ENCODE peak calls at places on chromosomes 2 and 18, in four cellular contexts. One of them, this sample, is unnamed. For H3K36me3, the result is how much of the 10 kb centered on the place peaks cover.

GRCh38 chr2:109230980-109231420 is 102.0 kb downstream of the SH3RF3 start:
- DNase-seq in effector memory CD4-positive, alpha-beta T cell: no peak
- DNase-seq in tibial nerve: no peak
- DNase-seq in ovary: no peak
- DNase-seq in this sample: no peak

GRCh38 chr2:20673686-20674308 is 6.9 kb downstream of the GDF7 start:
- DNase-seq in effector memory CD4-positive, alpha-beta T cell: no peak
- DNase-seq in tibial nerve: no peak
- DNase-seq in ovary: no peak
- DNase-seq in this sample: no peak

GRCh38 chr18:1665064-1665463 is 760.4 kb downstream of the ADCYAP1 start:
- DNase-seq in effector memory CD4-positive, alpha-beta T cell: no peak
- DNase-seq in tibial nerve: no peak
- DNase-seq in ovary: no peak
- DNase-seq in this sample: no peak

GRCh38 chr18:61973273-61974115 is 80.7 kb upstream of the RNF152 start:
- DNase-seq in effector memory CD4-positive, alpha-beta T cell: no peak
- DNase-seq in tibial nerve: no peak
- DNase-seq in ovary: no peak
- DNase-seq in this sample: no peak

GRCh38 chr18:51668101-51668500 is 470.6 kb upstream of the MEX3C start:
- DNase-seq in effector memory CD4-positive, alpha-beta T cell: no peak
- DNase-seq in tibial nerve: peak
- DNase-seq in ovary: peak
- DNase-seq in this sample: no peak

GRCh38 chr2:96148410-96149217 is 3.4 kb upstream of the DUSP2 start:
- DNase-seq in effector memory CD4-positive, alpha-beta T cell: peak
- DNase-seq in tibial nerve: peak
- DNase-seq in ovary: peak
- DNase-seq in this sample: peak

GRCh38 chr18:60413944-60414547 is 41.5 kb upstream of the MC4R start:
- DNase-seq in effector memory CD4-positive, alpha-beta T cell: no peak
- DNase-seq in tibial nerve: no peak
- DNase-seq in ovary: no peak
- DNase-seq in this sample: no peak

GRCh38 chr2:111662771-111663470 is 221.1 kb downstream of the ANAPC1 start:
- DNase-seq in effector memory CD4-positive, alpha-beta T cell: no peak
- DNase-seq in tibial nerve: no peak
- DNase-seq in ovary: no peak
- DNase-seq in this sample: no peak

GRCh38 chr2:68588589-68588988 is 54.8 kb upstream of the PROKR1 start:
- DNase-seq in effector memory CD4-positive, alpha-beta T cell: no peak
- DNase-seq in tibial nerve: no peak
- DNase-seq in ovary: no peak
- DNase-seq in this sample: no peak

GRCh38 chr2:11746376-11746806 is at the start of gene LPIN1:
- DNase-seq in effector memory CD4-positive, alpha-beta T cell: peak
- DNase-seq in tibial nerve: peak
- DNase-seq in ovary: peak
- DNase-seq in this sample: no peak

GRCh38 chr18:1522249-1522615 is 617.6 kb downstream of the ADCYAP1 start:
- DNase-seq in effector memory CD4-positive, alpha-beta T cell: no peak
- DNase-seq in tibial nerve: no peak
- DNase-seq in ovary: no peak
- DNase-seq in this sample: no peak

GRCh38 chr2:98654702-98655488 is 46.5 kb downstream of the UNC50 start:
- DNase-seq in effector memory CD4-positive, alpha-beta T cell: no peak
- DNase-seq in tibial nerve: peak
- DNase-seq in ovary: no peak
- DNase-seq in this sample: no peak

GRCh38 chr18:63161032-63161727 is 158.4 kb downstream of the BCL2 start:
- DNase-seq in effector memory CD4-positive, alpha-beta T cell: peak
- DNase-seq in tibial nerve: no peak
- DNase-seq in ovary: no peak
- DNase-seq in this sample: no peak

DNA sequence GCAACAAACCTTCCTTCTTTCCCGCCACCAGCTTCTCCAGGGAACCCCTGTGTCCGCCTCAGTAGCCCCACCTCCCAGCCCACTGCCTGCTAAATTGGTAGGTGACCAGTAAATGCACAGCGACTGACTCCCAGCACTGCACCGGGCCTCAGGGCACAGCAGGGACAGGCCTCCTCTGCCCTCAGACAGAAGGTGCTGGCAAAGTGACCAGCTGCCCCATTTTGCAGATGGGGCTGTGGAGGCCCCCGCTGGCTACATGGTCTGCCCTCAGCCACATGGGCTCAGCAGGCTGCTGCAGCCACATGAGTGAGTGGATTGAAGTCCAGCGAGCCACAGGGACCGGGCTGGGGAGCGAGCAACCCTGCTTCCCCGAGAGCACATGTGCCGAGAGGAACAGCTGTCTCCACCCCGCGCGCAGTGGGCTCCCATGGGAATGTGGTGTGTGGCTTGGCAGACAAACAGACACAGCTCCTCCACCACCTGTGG is 7.8 kb upstream of the NPPC start:
- DNase-seq in effector memory CD4-positive, alpha-beta T cell: no peak
- DNase-seq in tibial nerve: no peak
- DNase-seq in ovary: peak
- DNase-seq in this sample: no peak
- H3K4me3 ChIP-seq in effector memory CD4-positive, alpha-beta T cell: no peak
- H3K4me3 ChIP-seq in tibial nerve: no peak
- H3K4me3 ChIP-seq in ovary: no peak
- H3K4me3 ChIP-seq in this sample: no peak

DNA sequence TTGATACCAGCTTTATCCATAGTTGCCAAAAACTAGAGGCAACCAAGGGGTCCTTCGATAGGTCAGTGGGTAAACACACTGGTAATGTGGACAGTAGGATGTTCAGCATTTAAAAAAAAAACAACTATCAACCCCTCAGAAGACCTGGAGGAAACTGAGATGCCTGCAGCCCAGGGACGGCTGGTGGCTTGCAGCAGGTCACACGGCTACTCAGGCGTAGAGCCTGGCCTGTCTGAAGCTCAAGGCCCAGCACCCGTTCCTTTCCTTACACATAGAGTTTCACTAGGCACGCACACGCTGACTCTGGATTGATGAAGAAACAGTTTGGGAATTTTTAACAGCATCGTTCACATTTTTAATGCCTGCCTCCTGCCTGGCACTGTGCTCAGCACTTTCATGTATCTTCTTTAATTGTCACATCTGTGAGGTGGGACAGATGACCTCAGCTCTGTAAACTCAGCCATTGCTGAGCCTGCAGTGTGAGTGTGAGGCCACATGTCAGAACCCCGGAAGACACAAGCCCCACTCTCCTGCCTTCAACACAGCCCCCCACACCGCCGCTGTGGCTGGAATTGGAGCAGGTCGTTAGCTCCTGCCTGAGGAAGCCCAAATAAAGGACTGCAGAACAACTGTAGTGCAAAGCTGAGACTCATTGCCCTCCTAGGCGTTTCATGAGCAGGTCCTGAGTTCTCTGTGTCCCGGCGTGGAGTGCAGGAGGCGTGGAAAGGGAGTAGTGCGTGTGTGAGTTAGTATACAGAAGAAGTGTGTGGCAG is 40.8 kb downstream of the TRAPPC12 start:
- DNase-seq in effector memory CD4-positive, alpha-beta T cell: no peak
- DNase-seq in tibial nerve: no peak
- DNase-seq in ovary: no peak
- DNase-seq in this sample: no peak
- H3K36me3 ChIP-seq in effector memory CD4-positive, alpha-beta T cell: half or more
- H3K36me3 ChIP-seq in tibial nerve: half or more
- H3K36me3 ChIP-seq in ovary: under half
- H3K36me3 ChIP-seq in this sample: under half

DNA sequence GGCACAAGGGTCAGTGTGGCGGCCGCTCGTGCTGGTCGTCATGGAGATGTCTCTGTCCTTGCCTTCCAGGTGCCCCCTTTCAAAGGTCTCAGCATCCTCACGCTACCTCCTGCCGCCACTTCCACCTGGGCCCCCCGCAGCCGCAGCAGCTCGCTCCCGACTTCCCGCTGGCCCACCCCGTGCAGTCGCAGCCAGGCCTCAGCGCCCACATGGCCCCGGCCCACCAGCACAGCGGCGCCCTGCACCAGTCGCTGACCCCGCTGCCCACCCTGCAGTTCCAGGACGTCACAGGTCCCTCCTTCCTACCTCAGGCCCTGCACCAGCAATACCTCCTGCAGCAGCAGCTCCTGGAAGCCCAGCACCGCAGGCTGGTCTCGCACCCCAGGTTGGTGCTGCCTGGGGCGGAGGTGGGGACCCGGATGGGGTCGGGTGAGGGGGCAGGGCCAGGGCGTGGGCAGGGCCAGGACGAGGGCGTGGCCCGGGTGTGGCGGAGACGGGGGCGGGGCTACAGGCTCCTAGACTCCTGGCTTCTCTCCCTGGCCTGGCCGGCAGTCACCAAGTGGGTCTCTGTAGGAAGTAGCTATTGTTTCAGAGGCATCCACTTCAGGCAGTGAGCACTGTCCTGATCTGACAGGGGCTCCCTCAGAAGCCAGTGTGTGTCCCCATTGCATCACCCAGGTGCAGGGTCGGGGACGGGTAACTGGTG is 223.7 kb downstream of the LOXHD1 start:
- DNase-seq in effector memory CD4-positive, alpha-beta T cell: no peak
- DNase-seq in tibial nerve: no peak
- DNase-seq in ovary: no peak
- DNase-seq in this sample: no peak
- H3K4me3 ChIP-seq in effector memory CD4-positive, alpha-beta T cell: no peak
- H3K4me3 ChIP-seq in tibial nerve: no peak
- H3K4me3 ChIP-seq in ovary: no peak
- H3K4me3 ChIP-seq in this sample: no peak

DNA sequence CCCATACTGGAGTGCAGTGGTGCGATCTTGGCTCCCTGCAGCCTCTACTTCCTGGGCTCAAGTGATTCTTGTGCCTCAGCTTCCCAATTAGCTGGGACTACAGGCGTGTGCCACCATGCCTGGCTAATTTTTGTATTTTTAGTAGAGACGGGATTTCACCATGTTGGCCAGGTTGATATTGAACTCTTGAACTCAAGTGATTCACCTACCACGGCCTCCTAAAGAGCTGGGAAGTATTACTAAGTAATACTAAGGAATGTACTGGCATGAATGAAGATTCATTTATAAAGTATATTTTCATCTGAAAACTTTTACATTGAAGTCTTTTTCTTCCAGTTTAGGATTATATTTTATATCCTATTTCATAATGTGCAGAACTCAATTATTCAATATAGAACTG is 38.1 kb downstream of the NUP35 start:
- DNase-seq in effector memory CD4-positive, alpha-beta T cell: no peak
- DNase-seq in tibial nerve: no peak
- DNase-seq in ovary: no peak
- DNase-seq in this sample: no peak
- H3K36me3 ChIP-seq in effector memory CD4-positive, alpha-beta T cell: under half
- H3K36me3 ChIP-seq in tibial nerve: half or more
- H3K36me3 ChIP-seq in ovary: under half
- H3K36me3 ChIP-seq in this sample: under half

GRCh38 chr2:61178603-61179545 is 16.9 kb downstream of the C2orf74 start:
- DNase-seq in effector memory CD4-positive, alpha-beta T cell: no peak
- DNase-seq in tibial nerve: no peak
- DNase-seq in ovary: peak
- DNase-seq in this sample: no peak
- H3K4me3 ChIP-seq in effector memory CD4-positive, alpha-beta T cell: no peak
- H3K4me3 ChIP-seq in tibial nerve: peak
- H3K4me3 ChIP-seq in ovary: no peak
- H3K4me3 ChIP-seq in this sample: peak

DNA sequence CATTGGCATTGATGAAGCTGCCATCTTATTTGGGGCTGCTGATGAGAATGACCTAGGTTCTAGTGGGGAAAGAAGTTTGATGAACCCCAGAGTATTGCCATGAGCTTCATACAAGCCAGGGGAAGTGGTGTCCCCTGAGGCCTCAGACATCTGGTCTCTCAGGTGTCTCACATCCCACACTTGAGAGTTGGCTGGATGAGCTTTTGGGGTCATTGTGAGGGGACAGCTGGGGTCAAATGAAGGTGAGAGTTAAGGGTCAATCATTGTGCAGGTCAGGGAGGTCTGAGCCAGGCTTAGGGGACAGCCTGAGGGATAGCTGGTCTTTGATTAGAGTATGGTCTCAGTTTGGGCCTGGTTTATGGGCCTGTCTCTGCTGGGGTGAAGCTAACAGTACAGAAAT is 336.5 kb downstream of the CYP26B1 start:
- DNase-seq in effector memory CD4-positive, alpha-beta T cell: no peak
- DNase-seq in tibial nerve: no peak
- DNase-seq in ovary: no peak
- DNase-seq in this sample: no peak
- H3K36me3 ChIP-seq in effector memory CD4-positive, alpha-beta T cell: under half
- H3K36me3 ChIP-seq in tibial nerve: under half
- H3K36me3 ChIP-seq in ovary: under half
- H3K36me3 ChIP-seq in this sample: under half

DNA sequence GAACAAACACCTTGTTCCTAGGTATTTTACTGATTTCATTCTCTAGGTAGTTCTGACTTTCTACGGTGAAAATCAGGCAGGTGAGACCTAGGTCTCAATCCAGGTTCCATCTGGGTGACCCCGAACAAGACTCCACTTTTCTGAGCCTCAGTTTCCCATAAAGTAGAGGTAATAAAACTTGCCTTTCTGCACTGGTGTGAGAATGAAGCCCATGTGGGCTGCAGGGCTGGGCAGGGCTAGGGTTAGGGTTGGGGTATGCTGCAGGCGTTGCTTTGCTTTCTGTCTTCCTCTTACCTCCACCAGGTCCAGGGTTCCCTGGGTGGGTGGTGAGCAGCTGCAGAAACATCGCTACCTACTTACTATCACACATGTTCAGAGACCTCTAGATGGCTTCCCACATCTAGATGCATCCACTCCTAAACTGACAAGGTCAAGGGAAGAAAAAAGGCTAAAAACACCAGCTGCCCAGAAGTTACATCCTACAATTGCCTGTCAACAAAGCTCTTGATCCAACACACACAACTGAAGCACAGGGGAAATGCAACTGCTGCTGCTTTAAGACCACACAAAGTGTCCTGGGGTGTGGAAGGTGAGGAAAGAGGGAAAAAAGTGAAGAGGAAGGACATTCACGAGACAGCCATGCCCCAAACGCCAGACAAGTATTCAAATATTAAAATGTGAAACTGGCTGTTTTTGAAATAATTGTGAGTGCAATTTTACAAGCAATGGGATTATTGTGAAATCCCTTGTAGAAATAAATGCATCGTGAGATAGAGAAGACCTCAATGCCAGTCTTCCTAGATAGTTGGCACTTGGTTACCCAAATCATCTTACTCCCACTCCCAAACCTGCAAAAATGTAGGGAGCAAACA is 23.5 kb downstream of the MBP start:
- DNase-seq in effector memory CD4-positive, alpha-beta T cell: no peak
- DNase-seq in tibial nerve: no peak
- DNase-seq in ovary: no peak
- DNase-seq in this sample: no peak
- H3K4me3 ChIP-seq in effector memory CD4-positive, alpha-beta T cell: no peak
- H3K4me3 ChIP-seq in tibial nerve: no peak
- H3K4me3 ChIP-seq in ovary: no peak
- H3K4me3 ChIP-seq in this sample: no peak

GRCh38 chr2:1739322-1739957 is 4.9 kb downstream of the PXDN start:
- DNase-seq in effector memory CD4-positive, alpha-beta T cell: no peak
- DNase-seq in tibial nerve: no peak
- DNase-seq in ovary: no peak
- DNase-seq in this sample: no peak
- H3K36me3 ChIP-seq in effector memory CD4-positive, alpha-beta T cell: under half
- H3K36me3 ChIP-seq in tibial nerve: under half
- H3K36me3 ChIP-seq in ovary: under half
- H3K36me3 ChIP-seq in this sample: under half

This sample was measured in BJ.